ENCODE peak calls at places on chromosome 6, in seven cellular contexts. H, W, P, D, Q, O and U are unnamed samples.

GRCh38 chr6:56549014-56549413 is 93.7 kb downstream of the DST start:
- DNase-seq in H (no peak), W (no peak), P (no peak), D (no peak), Q (no peak), O (no peak), U (no peak)

GRCh38 chr6:76166297-76166696 is 93.8 kb upstream of the IMPG1 start:
- DNase-seq in H (no peak), W (no peak), P (no peak), D (no peak), Q (no peak), O (no peak), U (no peak)

GRCh38 chr6:35017461-35018183 is 123.5 kb downstream of the TCP11 start:
- DNase-seq in H (no peak), W (no peak), P (peak; percentile 40), D (peak; percentile 22), Q (peak; percentile 81), O (peak; percentile 64), U (no peak)

GRCh38 chr6:11653028-11653583 is 115.6 kb downstream of the TMEM170B start:
- DNase-seq in H (peak; percentile 88), W (no peak), P (no peak), D (peak; percentile 93), Q (no peak), O (no peak), U (peak; percentile 93)

GRCh38 chr6:90403489-90404381 is 107.1 kb upstream of the BACH2 start:
- DNase-seq in H (no peak), W (no peak), P (no peak), D (peak; percentile 86), Q (no peak), O (peak; percentile 23), U (peak; percentile 78)

GRCh38 chr6:37083243-37084138 is 78.0 kb downstream of the FGD2 start:
- DNase-seq in H (no peak), W (peak; percentile 32), P (peak; percentile 82), D (no peak), Q (peak; percentile 81), O (peak; percentile 74), U (peak; percentile 75)

GRCh38 chr6:117676577-117677218 is 1.4 kb downstream of the NUS1 start:
- DNase-seq in H (peak; percentile 5), W (no peak), P (no peak), D (no peak), Q (no peak), O (no peak), U (no peak)

GRCh38 chr6:4774715-4775590 is 1.3 kb upstream of the CDYL start:
- DNase-seq in H (peak; percentile 49), W (no peak), P (peak; percentile 44), D (no peak), Q (peak; percentile 72), O (no peak), U (no peak)

GRCh38 chr6:48978016-48978415 is 485.0 kb downstream of the MMUT start:
- DNase-seq in H (no peak), W (no peak), P (no peak), D (no peak), Q (no peak), O (no peak), U (no peak)

GRCh38 chr6:27894839-27895762 is 17.1 kb downstream of the OR2B2 start:
- DNase-seq in H (peak; percentile 91), W (no peak), P (peak; percentile 51), D (peak; percentile 89), Q (no peak), O (no peak), U (peak; percentile 52)

GRCh38 chr6:112683926-112684325 is 336.8 kb downstream of the RFPL4B start:
- DNase-seq in H (no peak), W (no peak), P (no peak), D (peak; percentile 87), Q (no peak), O (no peak), U (peak; percentile 86)

GRCh38 chr6:131628726-131629125 is 684 bp upstream of the MED23 start:
- DNase-seq in H (peak; percentile 11), W (no peak), P (no peak), D (no peak), Q (no peak), O (no peak), U (no peak)

GRCh38 chr6:156840606-156841005 is 63.4 kb downstream of the ARID1B start:
- DNase-seq in H (no peak), W (no peak), P (no peak), D (no peak), Q (no peak), O (no peak), U (no peak)

GRCh38 chr6:85920782-85921181 is 278.1 kb upstream of the SYNCRIP start:
- DNase-seq in H (no peak), W (no peak), P (peak; percentile 36), D (no peak), Q (no peak), O (peak; percentile 25), U (no peak)

GRCh38 chr6:74607934-74608333 is 597.9 kb downstream of the COL12A1 start:
- DNase-seq in H (no peak), W (no peak), P (no peak), D (peak; percentile 55), Q (no peak), O (no peak), U (no peak)
- H3K4me3 ChIP-seq in H (no peak overlapping the region), W (no peak overlapping the region), P (no peak overlapping the region), D (no peak overlapping the region), Q (no peak overlapping the region), O (no peak overlapping the region), U (no peak overlapping the region)

GRCh38 chr6:33898771-33899170 is 95.0 kb upstream of the MLN start:
- DNase-seq in H (no peak), W (no peak), P (no peak), D (no peak), Q (no peak), O (no peak), U (no peak)
- H3K4me3 ChIP-seq in H (no peak overlapping the region), W (no peak overlapping the region), P (no peak overlapping the region), D (no peak overlapping the region), Q (no peak overlapping the region), O (no peak overlapping the region), U (no peak overlapping the region)

GRCh38 chr6:138773177-138774091 is at the start of gene CCDC28A:
- DNase-seq in H (peak; percentile 97), W (peak; percentile 81), P (peak; percentile 96), D (peak; percentile 96), Q (peak; percentile 96), O (peak; percentile 91), U (peak; percentile 81)
- H3K4me3 ChIP-seq in H (peak within 1 kb of the TSS; percentile 97), W (peak within 1 kb of the TSS; percentile 92), P (peak within 1 kb of the TSS; percentile 79), D (peak within 1 kb of the TSS; percentile 67), Q (peak within 1 kb of the TSS; percentile 67), O (peak within 1 kb of the TSS; percentile 76), U (peak within 1 kb of the TSS; percentile 83)

DNA sequence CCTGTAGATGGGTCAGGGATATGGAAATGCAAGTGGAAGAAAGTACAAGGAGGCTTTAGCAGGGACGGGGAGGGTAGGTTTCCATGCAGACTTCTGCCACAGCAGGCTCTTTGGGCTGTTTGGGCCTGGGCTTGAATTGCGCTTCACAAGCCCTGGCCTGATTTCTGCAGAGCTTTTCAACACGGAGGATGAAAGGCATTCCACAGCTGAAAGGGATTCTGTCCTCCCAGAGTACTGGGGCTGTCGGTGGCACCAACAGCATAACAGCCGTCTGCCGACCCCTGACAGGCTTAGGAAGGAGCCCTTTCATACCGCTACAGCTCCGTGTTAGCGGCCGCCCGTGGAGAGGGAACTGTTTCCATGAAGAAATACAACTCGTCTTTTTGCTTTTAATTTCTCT is 22.9 kb upstream of the TBC1D7 start:
- DNase-seq in H (no peak), W (no peak), P (no peak), D (no peak), Q (no peak), O (no peak), U (no peak)
- H3K4me3 ChIP-seq in H (no peak overlapping the region), W (no peak overlapping the region), P (no peak overlapping the region), D (no peak overlapping the region), Q (no peak overlapping the region), O (no peak overlapping the region), U (no peak overlapping the region)